ENCODE peak calls at places on chromosomes 1 and 21, in four cellular contexts. K is WTC11, O is GM12878, V is K562. S is an unnamed sample.

GRCh38 chr1:154427173-154428139 is 22.3 kb downstream of the IL6R start:
- DNase-seq in K (no peak), O (no peak), V (no peak), S (peak; percentile 56)

GRCh38 chr1:236603896-236604217 is 459 bp downstream of the HEATR1 start:
- DNase-seq in K (no peak), O (no peak), V (peak; percentile 38), S (no peak)

GRCh38 chr21:20968391-20968790 is 29.8 kb upstream of the NCAM2 start:
- DNase-seq in K (no peak), O (no peak), V (no peak), S (no peak)

GRCh38 chr1:4699724-4700301 is 45.4 kb downstream of the AJAP1 start:
- DNase-seq in K (no peak), O (no peak), V (no peak), S (no peak)

GRCh38 chr1:89407355-89407754 is 43.5 kb downstream of the GBP6 start:
- DNase-seq in K (no peak), O (no peak), V (no peak), S (no peak)

GRCh38 chr1:31348449-31348848 is 24.4 kb downstream of the FABP3 start:
- DNase-seq in K (no peak), O (no peak), V (no peak), S (no peak)

GRCh38 chr1:204780682-204781081 is 90.0 kb upstream of the NFASC start:
- DNase-seq in K (no peak), O (no peak), V (no peak), S (no peak)

GRCh38 chr1:9198538-9199361 is 35.8 kb upstream of the H6PD start:
- DNase-seq in K (peak; percentile 71), O (no peak), V (no peak), S (no peak)

GRCh38 chr1:180680558-180681144 is 48.8 kb downstream of the XPR1 start:
- DNase-seq in K (no peak), O (no peak), V (no peak), S (no peak)

GRCh38 chr21:45892156-45892919 is 89.2 kb upstream of the COL6A1 start:
- DNase-seq in K (no peak), O (no peak), V (no peak), S (no peak)

GRCh38 chr21:16402752-16403151 is 673.0 kb downstream of the USP25 start:
- DNase-seq in K (no peak), O (no peak), V (no peak), S (no peak)

GRCh38 chr1:41495171-41495948 is 10.9 kb upstream of the EDN2 start:
- DNase-seq in K (peak; percentile 63), O (no peak), V (peak; percentile 57), S (peak; percentile 15)

GRCh38 chr1:59743324-59744108 is 71.2 kb upstream of the HOOK1 start:
- DNase-seq in K (no peak), O (no peak), V (no peak), S (no peak)

GRCh38 chr1:10161121-10161520 is 49.2 kb upstream of the KIF1B start:
- DNase-seq in K (no peak), O (no peak), V (no peak), S (no peak)

GRCh38 chr21:43599728-43600127 is 59.6 kb downstream of the HSF2BP start:
- DNase-seq in K (no peak), O (no peak), V (no peak), S (no peak)

GRCh38 chr21:43597845-43598244 is 61.4 kb downstream of the HSF2BP start:
- DNase-seq in K (no peak), O (no peak), V (no peak), S (no peak)

GRCh38 chr21:43596616-43597015 is 62.7 kb downstream of the HSF2BP start:
- DNase-seq in K (no peak), O (no peak), V (no peak), S (no peak)

GRCh38 chr21:43598416-43599120 is 60.7 kb downstream of the HSF2BP start:
- DNase-seq in K (no peak), O (no peak), V (no peak), S (no peak)

DNA sequence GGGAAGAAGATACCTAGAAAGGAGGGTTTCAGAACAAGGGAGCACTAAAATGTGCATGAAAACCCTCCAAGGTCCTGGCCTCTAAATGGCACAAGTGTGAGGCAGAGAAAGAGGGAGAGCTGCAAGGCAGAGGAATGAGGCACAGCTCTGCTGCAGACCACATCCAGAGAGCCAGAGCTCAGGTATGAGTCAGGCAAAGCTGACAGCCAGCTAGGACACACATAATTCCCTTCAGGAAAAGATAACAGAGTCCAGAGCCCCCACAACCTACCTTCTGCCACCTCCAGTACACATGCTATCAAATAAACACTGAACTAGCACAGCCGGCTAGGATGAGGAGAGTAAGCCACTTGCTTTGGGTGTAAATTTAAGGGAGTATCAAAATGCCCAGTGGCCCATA is 62.2 kb downstream of the HSF2BP start:
- DNase-seq in K (no peak), O (no peak), V (no peak), S (peak; percentile 69)
- TF ChIP-seq SP1 in K (no peak), O (no peak), V (no peak), S (no peak)

DNA sequence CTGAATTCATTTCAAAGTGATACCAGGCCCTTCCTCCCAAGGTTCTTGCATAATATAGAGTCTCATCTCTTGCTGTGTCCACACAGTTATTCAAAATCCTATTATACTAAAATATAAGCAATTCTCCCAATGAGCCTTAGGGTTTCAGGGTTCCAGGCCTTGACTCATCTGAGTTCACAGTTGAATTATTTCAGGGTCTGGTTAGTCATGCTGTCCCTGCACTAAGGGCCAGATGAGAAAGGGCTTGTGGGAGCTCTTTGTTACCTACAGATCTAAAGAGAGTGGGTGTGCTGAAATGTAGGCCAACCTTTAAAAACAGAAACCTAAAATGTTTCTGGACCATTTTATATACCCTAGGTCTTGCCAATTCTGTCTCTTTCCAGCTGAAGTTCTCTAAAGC is 337.5 kb upstream of the LRRC7 start:
- DNase-seq in K (no peak), O (no peak), V (no peak), S (no peak)
- TF ChIP-seq ESRRA in K (no peak), O (no peak), V (no peak), S (no peak)

DNA sequence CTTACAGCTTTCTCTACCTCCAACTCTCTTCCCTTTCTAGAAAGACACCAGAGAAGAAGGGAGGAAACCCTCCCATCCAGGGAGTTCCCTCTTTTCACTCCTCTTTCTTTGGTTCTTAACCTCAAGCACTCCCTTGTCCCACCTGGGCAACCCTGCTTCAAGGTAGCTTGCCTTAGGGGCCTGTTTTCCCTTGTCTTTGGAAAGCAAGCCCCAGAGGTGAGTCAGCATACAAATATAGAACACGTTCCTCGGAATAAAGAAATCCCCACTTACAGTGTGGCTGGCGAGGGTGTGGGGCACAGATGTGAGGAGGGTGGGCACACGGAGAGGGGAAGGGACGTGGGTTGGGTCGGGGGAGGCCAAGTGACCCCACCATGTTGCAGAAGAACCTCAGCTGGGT is 26.1 kb upstream of the KCNE2 start:
- DNase-seq in K (no peak), O (no peak), V (no peak), S (no peak)
- TF ChIP-seq SP1 in K (no peak), O (no peak), V (no peak), S (no peak)

DNA sequence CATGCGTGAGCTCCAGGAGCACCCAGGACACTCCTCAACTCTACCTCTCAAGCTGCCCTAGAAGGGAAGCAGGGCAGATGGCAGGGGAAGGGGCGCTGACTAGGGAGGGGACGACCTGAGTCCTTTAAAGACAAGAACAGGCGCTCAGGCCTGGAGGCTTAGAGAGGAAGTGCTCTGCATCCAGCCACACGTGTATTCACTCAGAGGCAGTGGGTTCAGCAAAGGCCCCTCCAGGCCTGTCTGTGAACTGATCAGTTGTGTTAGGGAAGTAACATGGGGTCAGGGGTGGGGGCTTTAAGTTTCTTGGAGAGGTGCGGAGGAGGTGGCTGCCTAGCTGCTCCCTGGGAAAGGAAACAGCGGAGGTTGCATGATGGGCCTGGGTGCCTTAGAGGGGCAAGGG is 37.1 kb upstream of the ARF1 start:
- DNase-seq in K (no peak), O (no peak), V (no peak), S (no peak)
- TF ChIP-seq ESRRA in K (no peak), O (no peak), V (no peak), S (no peak)

GRCh38 chr1:6358144-6358624 is 35.4 kb downstream of the ACOT7 start:
- DNase-seq in K (no peak), O (no peak), V (no peak), S (no peak)
- TF ChIP-seq SP1 in K (no peak), O (no peak), V (no peak), S (no peak)

GRCh38 chr1:22487781-22488180 is 36.1 kb downstream of the ZBTB40 start:
- DNase-seq in K (no peak), O (no peak), V (no peak), S (no peak)
- TF ChIP-seq ESRRA in K (no peak), O (no peak), V (no peak), S (no peak)

GRCh38 chr1:64469977-64470669 is at the start of gene CACHD1:
- DNase-seq in K (peak; percentile 83), O (no peak), V (no peak), S (no peak)

GRCh38 chr1:64471724-64472276 is 1.9 kb downstream of the CACHD1 start:
- DNase-seq in K (no peak), O (no peak), V (no peak), S (no peak)

GRCh38 chr1:64471218-64471719 is 1.3 kb downstream of the CACHD1 start:
- DNase-seq in K (peak; percentile 59), O (no peak), V (no peak), S (no peak)

GRCh38 chr1:64469614-64469976 is 334 bp upstream of the CACHD1 start:
- DNase-seq in K (no peak), O (no peak), V (no peak), S (no peak)

GRCh38 chr1:64470670-64471217 is 815 bp downstream of the CACHD1 start:
- DNase-seq in K (peak; percentile 42), O (no peak), V (no peak), S (no peak)
- TF ChIP-seq SP1 in K (no peak), O (no peak), V (no peak), S (no peak)

GRCh38 chr1:38489844-38490270 is 369.7 kb downstream of the RRAGC start:
- DNase-seq in K (peak; percentile 95), O (no peak), V (peak; percentile 87), S (peak; percentile 18)
- TF ChIP-seq ESRRA in K (no peak), O (no peak), V (no peak), S (no peak)

GRCh38 chr1:57894315-57894714 is 470.5 kb upstream of the DAB1 start:
- DNase-seq in K (no peak), O (no peak), V (no peak), S (no peak)

GRCh38 chr1:57886376-57886775 is 462.5 kb upstream of the DAB1 start:
- DNase-seq in K (no peak), O (no peak), V (no peak), S (no peak)

GRCh38 chr1:57887973-57888491 is 464.2 kb upstream of the DAB1 start:
- DNase-seq in K (no peak), O (no peak), V (no peak), S (no peak)

GRCh38 chr1:57889686-57890360 is 466.0 kb upstream of the DAB1 start:
- DNase-seq in K (no peak), O (no peak), V (no peak), S (no peak)
- TF ChIP-seq SP1 in K (no peak), O (no peak), V (no peak), S (no peak)